ENCODE peak calls at places on chromosomes 12 and 14, in nine cellular contexts. E is uterus, C is tibial nerve, I is lower lobe of right lung, M is H9, W is tibial artery, R is A549, H is ovary, O is AG04449. Z is an unnamed sample.

GRCh38 chr12:9943244-9943643 is 11.1 kb upstream of the CLEC2A start:
- DNase-seq in R (no peak), M (peak), W (no peak), I (peak), H (no peak), O (no peak), E (no peak), C (no peak), Z (no peak)

GRCh38 chr14:76701436-76701835 is 59.8 kb upstream of the VASH1 start:
- DNase-seq in E (no peak), C (no peak), R (no peak), M (no peak), O (no peak), W (no peak), I (no peak), H (no peak), Z (no peak)

GRCh38 chr12:131831021-131831571 is 2.9 kb downstream of the MMP17 start:
- DNase-seq in W (peak), M (no peak), H (peak), E (no peak), C (no peak), O (no peak), R (peak), I (no peak), Z (no peak)

GRCh38 chr12:5648692-5649338 is 216.9 kb downstream of the NTF3 start:
- DNase-seq in W (no peak), R (peak), M (peak), E (no peak), O (no peak), I (no peak), C (peak), H (peak), Z (peak)

GRCh38 chr14:106670006-106670405 is 1143.6 kb downstream of the TMEM121 start:
- DNase-seq in W (no peak), M (no peak), O (no peak), I (no peak), R (no peak), C (no peak), E (no peak), H (no peak), Z (no peak)

GRCh38 chr12:75756771-75757170 is 245.4 kb upstream of the KRR1 start:
- DNase-seq in R (no peak), W (no peak), I (no peak), C (no peak), H (no peak), E (no peak), O (no peak), M (no peak), Z (no peak)

GRCh38 chr12:5260086-5260485 is 171.8 kb upstream of the NTF3 start:
- DNase-seq in C (no peak), W (no peak), E (no peak), M (no peak), O (no peak), I (no peak), R (no peak), H (no peak), Z (no peak)

GRCh38 chr12:11981174-11981733 is 89.5 kb upstream of the BCL2L14 start:
- DNase-seq in I (no peak), W (no peak), C (no peak), H (no peak), E (no peak), R (no peak), O (no peak), M (no peak), Z (no peak)

GRCh38 chr12:122856999-122857671 is 21.9 kb downstream of the HIP1R start:
- DNase-seq in R (no peak), H (no peak), M (no peak), O (no peak), C (no peak), I (no peak), E (no peak), W (no peak), Z (no peak)

GRCh38 chr14:29937116-29937515 is 9.5 kb upstream of the PRKD1 start:
- DNase-seq in C (no peak), M (no peak), H (no peak), W (no peak), E (no peak), O (no peak), R (peak), I (no peak), Z (no peak)

GRCh38 chr14:39704581-39704980 is 272.3 kb upstream of the FBXO33 start:
- DNase-seq in E (no peak), M (no peak), C (no peak), W (no peak), O (no peak), H (no peak), R (no peak), I (no peak), Z (no peak)

GRCh38 chr12:26633591-26634210 is 199.3 kb downstream of the ITPR2 start:
- DNase-seq in R (no peak), W (no peak), E (no peak), O (peak), M (no peak), H (no peak), C (no peak), I (no peak), Z (no peak)

GRCh38 chr12:92784356-92784755 is 81.6 kb downstream of the PLEKHG7 start:
- DNase-seq in R (no peak), C (no peak), M (no peak), I (no peak), H (no peak), O (no peak), W (no peak), E (no peak), Z (no peak)

GRCh38 chr14:105925615-105926414 is 399.4 kb downstream of the TMEM121 start:
- DNase-seq in I (peak), W (peak), H (no peak), E (no peak), C (no peak), M (no peak), O (no peak), R (no peak), Z (no peak)

GRCh38 chr14:21723431-21724045 is 49.9 kb upstream of the OR4E1 start:
- DNase-seq in W (no peak), I (no peak), E (no peak), R (peak), O (no peak), C (no peak), H (no peak), M (peak), Z (peak)

GRCh38 chr12:48557919-48558318 is 11.9 kb downstream of the LALBA start:
- DNase-seq in I (no peak), O (no peak), H (no peak), E (no peak), M (no peak), R (no peak), W (no peak), C (no peak), Z (no peak)

GRCh38 chr12:102824218-102824835 is 92.7 kb downstream of the PAH start:
- DNase-seq in W (no peak), H (peak), M (peak), R (peak), E (peak), O (no peak), I (peak), C (no peak), Z (peak)

GRCh38 chr14:20855652-20856291 is 35.4 kb upstream of the RNASE3 start:
- DNase-seq in H (peak), E (peak), C (peak), M (peak), O (no peak), R (peak), W (no peak), I (peak), Z (peak)

GRCh38 chr14:57390806-57391562 is 598 bp downstream of the NAA30 start:
- DNase-seq in E (peak), H (no peak), I (peak), R (peak), O (no peak), C (no peak), W (peak), M (peak), Z (peak)

GRCh38 chr12:64332296-64332695 is 58.3 kb downstream of the C12orf56 start:
- DNase-seq in H (no peak), E (no peak), R (no peak), I (no peak), W (no peak), M (no peak), O (no peak), C (no peak), Z (no peak)

GRCh38 chr12:91355150-91356006 is 172.8 kb upstream of the DCN start:
- DNase-seq in I (peak), R (peak), H (peak), C (peak), M (peak), E (peak), O (no peak), W (peak), Z (peak)

GRCh38 chr12:123043536-123044001 is 63.1 kb downstream of the ARL6IP4 start:
- DNase-seq in E (peak), R (peak), H (peak), M (peak), I (peak), C (peak), O (peak), W (peak), Z (peak)

GRCh38 chr12:106918746-106919145 is 37.0 kb upstream of the TMEM263 start:
- DNase-seq in H (no peak), C (no peak), I (no peak), O (no peak), M (peak), E (no peak), W (no peak), R (peak), Z (peak)

GRCh38 chr14:40213701-40214100 is 781.5 kb upstream of the FBXO33 start:
- DNase-seq in O (no peak), I (no peak), R (no peak), M (no peak), E (no peak), W (no peak), H (no peak), C (no peak), Z (no peak)

GRCh38 chr12:40149673-40150260 is 43.9 kb upstream of the SLC2A13 start:
- DNase-seq in R (peak), W (no peak), O (no peak), E (no peak), C (no peak), H (no peak), I (no peak), M (no peak), Z (no peak)

DNA sequence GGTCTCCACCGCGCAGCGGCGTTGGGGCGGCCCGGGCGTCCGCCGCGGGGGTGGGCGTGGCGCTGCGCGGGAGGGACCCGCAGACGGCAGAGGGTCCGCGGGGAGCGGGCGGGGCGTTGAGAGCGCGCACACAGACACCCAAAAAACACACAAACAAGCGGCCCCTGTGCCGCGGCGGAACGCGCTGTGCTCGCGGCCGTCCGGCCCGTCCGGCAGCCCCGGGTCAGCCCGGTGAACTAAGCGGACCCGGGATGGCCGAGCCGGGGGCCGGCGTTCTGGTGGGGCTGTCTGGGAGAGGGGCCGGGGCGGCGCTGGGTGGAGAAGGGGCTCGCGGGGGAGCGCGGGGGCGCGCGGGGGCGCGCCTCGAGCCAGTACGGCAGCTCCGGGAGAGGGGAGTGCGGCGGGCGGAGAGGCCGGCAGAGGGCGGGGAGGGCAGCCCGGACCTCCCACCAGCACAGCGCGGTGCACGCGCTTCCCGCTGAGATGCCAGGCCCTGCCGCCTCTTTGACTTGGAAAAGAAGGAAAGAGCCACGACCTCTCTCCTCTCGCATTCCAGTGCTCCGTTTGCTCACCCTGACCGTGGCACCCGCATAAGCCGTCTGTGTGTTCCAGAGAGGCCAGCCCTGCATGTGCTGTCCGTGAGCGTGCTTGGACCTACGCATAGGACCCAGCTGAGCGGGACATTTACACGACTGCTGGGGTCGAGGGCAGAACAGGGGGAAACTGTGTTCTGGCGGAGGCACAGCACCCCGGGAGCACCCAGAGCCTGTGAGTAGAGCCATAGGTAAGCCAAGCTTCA is 10.3 kb downstream of the SLC6A12 start:
- DNase-seq in C (no peak), H (peak), R (peak), O (no peak), M (peak), E (peak), W (no peak), I (no peak), Z (no peak)
- TF ChIP-seq CTCF in C (no peak), H (no peak), R (peak), O (peak), M (peak), E (no peak), W (peak), I (no peak), Z (no peak)

DNA sequence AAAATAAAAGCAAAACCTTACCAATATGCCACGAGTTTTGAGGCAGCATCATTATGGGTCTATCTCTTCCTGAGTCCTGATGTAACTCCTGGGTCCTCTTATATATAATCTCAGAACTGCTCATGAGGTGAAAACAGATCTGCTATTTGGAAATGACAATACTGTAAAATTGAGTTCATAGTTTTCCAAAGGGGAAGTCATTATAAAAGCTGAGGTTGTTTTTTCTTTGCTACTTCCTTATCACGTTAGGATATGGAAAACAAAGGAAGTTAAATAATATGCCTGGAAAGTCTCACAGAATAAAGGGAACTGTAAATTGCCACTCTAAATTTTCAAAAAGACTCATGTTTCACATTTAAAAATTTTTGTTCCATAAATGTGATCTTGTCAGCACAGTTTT is at the start of gene CD163L1:
- DNase-seq in O (no peak), M (no peak), R (no peak), H (no peak), I (no peak), E (no peak), W (no peak), C (no peak), Z (no peak)
- TF ChIP-seq CTCF in O (no peak), M (no peak), R (no peak), H (no peak), I (no peak), E (no peak), W (no peak), C (no peak), Z (no peak)

GRCh38 chr14:54650331-54651017 is 83.5 kb downstream of the SAMD4A start:
- DNase-seq in H (no peak), C (peak), M (no peak), O (no peak), R (peak), W (peak), E (peak), I (peak), Z (no peak)
- TF ChIP-seq CTCF in H (no peak), C (no peak), M (no peak), O (no peak), R (no peak), W (no peak), E (no peak), I (no peak), Z (no peak)

GRCh38 chr14:23566782-23567185 is 807 bp downstream of the AP1G2 start:
- DNase-seq in R (peak), I (no peak), W (no peak), O (no peak), H (no peak), M (no peak), C (no peak), E (no peak), Z (peak)
- TF ChIP-seq CTCF in R (peak), I (no peak), W (no peak), O (peak), H (no peak), M (peak), C (no peak), E (no peak), Z (no peak)

DNA sequence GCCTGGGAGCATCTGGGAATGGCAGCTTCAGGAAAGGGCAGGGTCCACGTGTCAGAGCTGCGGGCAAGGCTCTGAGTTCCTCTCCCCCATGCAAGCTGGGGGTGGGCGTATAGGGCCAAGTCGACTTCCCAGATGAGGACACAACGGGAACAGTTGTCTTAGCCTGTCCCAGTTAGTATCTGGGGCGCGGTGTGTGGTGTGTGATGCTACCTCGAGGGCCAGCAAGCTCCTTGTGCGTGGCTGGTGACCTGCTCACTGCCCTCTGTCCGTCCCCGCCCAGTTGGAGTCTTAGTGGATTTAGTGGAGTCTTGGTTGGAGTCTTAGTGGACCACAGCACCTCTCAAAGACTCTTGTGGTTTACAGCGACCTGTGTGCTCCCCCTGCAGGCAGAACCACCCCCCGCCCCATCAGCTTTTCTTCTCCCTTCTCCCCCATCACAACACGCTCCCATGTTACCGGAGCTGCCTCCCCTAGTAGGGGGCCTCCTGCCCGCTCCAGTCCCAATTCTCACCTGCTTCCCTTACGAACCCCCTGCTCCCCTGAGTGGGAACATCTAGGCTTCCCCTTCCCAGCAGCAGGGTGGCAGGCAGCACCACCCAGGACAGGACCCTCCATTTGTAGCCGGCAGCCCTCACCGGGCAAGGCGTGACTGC is 8.7 kb downstream of the ASPG start:
- DNase-seq in C (no peak), H (no peak), E (no peak), W (no peak), R (no peak), M (no peak), I (peak), O (no peak), Z (no peak)
- TF ChIP-seq CTCF in C (no peak), H (no peak), E (no peak), W (no peak), R (no peak), M (no peak), I (no peak), O (no peak), Z (no peak)

DNA sequence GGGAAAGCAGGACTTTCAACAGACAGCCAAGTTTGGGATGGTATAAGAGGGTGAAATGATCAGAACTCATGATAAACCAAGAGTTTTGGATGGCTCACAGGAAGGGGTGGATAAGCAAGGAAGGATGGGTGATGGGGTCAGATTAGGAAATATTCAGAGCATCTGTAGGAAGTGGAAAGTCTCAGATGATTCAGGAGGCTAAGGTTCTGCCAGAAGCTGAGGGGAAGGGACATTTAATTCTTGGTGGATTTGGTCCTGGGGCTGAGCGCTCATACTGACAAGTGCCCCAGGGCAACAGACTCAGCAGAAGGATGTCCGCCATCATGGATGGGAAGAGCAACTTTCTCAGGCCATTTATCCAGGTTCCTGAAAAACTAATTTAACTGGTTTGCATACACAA is 28.4 kb upstream of the BDKRB2 start:
- DNase-seq in C (no peak), I (no peak), O (no peak), E (no peak), W (no peak), M (no peak), R (no peak), H (no peak), Z (no peak)
- TF ChIP-seq CTCF in C (no peak), I (no peak), O (no peak), E (no peak), W (no peak), M (no peak), R (no peak), H (no peak), Z (no peak)